ENCODE peak calls at places on chromosomes 13 and 19, in five cellular contexts. One of them, this sample, is unnamed.
A peak's percentile ranks its signal among the peaks of the same experiment; 100 is the strongest.

GRCh38 chr19:18612051-18612771 is 459 bp upstream of the TMEM59L start:
- DNase-seq in pancreas: no peak
- DNase-seq in aorta: no peak
- DNase-seq in kidney: no peak
- DNase-seq in iPS DF 6.9: no peak
- DNase-seq in this sample: no peak

GRCh38 chr13:106433066-106433465 is 102.4 kb downstream of the EFNB2 start:
- DNase-seq in kidney: no peak
- DNase-seq in pancreas: no peak
- DNase-seq in iPS DF 6.9: no peak
- DNase-seq in aorta: no peak
- DNase-seq in this sample: no peak

GRCh38 chr19:39679056-39679790 is 23.5 kb downstream of the LGALS16 start:
- DNase-seq in aorta: no peak
- DNase-seq in iPS DF 6.9: no peak
- DNase-seq in pancreas: no peak
- DNase-seq in kidney: no peak
- DNase-seq in this sample: no peak

GRCh38 chr13:71758823-71759222 is 108.2 kb downstream of the DACH1 start:
- DNase-seq in aorta: no peak
- DNase-seq in kidney: no peak
- DNase-seq in iPS DF 6.9: no peak
- DNase-seq in pancreas: no peak
- DNase-seq in this sample: no peak

GRCh38 chr19:18450934-18451836 is 13.3 kb upstream of the ISYNA1 start:
- DNase-seq in iPS DF 6.9: no peak
- DNase-seq in pancreas: peak; percentile 91
- DNase-seq in aorta: peak; percentile 87
- DNase-seq in kidney: peak; percentile 95
- DNase-seq in this sample: peak; percentile 87

GRCh38 chr19:8335343-8336071 is 7.6 kb downstream of the KANK3 start:
- DNase-seq in pancreas: no peak
- DNase-seq in aorta: no peak
- DNase-seq in kidney: no peak
- DNase-seq in iPS DF 6.9: no peak
- DNase-seq in this sample: no peak

GRCh38 chr13:111962431-111962891 is 104.5 kb upstream of the SOX1 start:
- DNase-seq in pancreas: no peak
- DNase-seq in aorta: no peak
- DNase-seq in kidney: no peak
- DNase-seq in iPS DF 6.9: no peak
- DNase-seq in this sample: no peak

GRCh38 chr19:47240996-47241918 is 10.3 kb upstream of the BBC3 start:
- DNase-seq in aorta: peak; percentile 82
- DNase-seq in pancreas: peak; percentile 90
- DNase-seq in kidney: peak; percentile 92
- DNase-seq in iPS DF 6.9: no peak
- DNase-seq in this sample: peak; percentile 59

GRCh38 chr13:73961181-73961580 is 173.0 kb downstream of the KLF12 start:
- DNase-seq in kidney: no peak
- DNase-seq in iPS DF 6.9: no peak
- DNase-seq in aorta: no peak
- DNase-seq in pancreas: no peak
- DNase-seq in this sample: no peak

GRCh38 chr19:48806818-48807589 is 3.8 kb downstream of the BCAT2 start:
- DNase-seq in pancreas: no peak
- DNase-seq in aorta: no peak
- DNase-seq in iPS DF 6.9: no peak
- DNase-seq in kidney: peak; percentile 68
- DNase-seq in this sample: no peak

GRCh38 chr13:114065141-114065925 is 67.1 kb downstream of the RASA3 start:
- DNase-seq in kidney: peak; percentile 95
- DNase-seq in aorta: peak; percentile 94
- DNase-seq in pancreas: peak; percentile 78
- DNase-seq in iPS DF 6.9: no peak
- DNase-seq in this sample: peak; percentile 83

GRCh38 chr19:7348587-7349230 is at the start of gene ARHGEF18:
- DNase-seq in aorta: peak; percentile 64
- DNase-seq in kidney: peak; percentile 75
- DNase-seq in pancreas: no peak
- DNase-seq in iPS DF 6.9: no peak
- DNase-seq in this sample: peak; percentile 23

GRCh38 chr13:27375686-27376326 is 48.6 kb upstream of the GTF3A start:
- DNase-seq in iPS DF 6.9: no peak
- DNase-seq in aorta: peak; percentile 67
- DNase-seq in pancreas: peak; percentile 81
- DNase-seq in kidney: no peak
- DNase-seq in this sample: peak; percentile 46

GRCh38 chr19:49691243-49692101 is 556 bp downstream of the CPT1C start:
- DNase-seq in iPS DF 6.9: no peak
- DNase-seq in pancreas: no peak
- DNase-seq in aorta: peak; percentile 76
- DNase-seq in kidney: no peak
- DNase-seq in this sample: peak; percentile 68

GRCh38 chr19:56983804-56984203 is 136.0 kb upstream of the USP29 start:
- DNase-seq in aorta: no peak
- DNase-seq in pancreas: no peak
- DNase-seq in iPS DF 6.9: no peak
- DNase-seq in kidney: no peak
- DNase-seq in this sample: no peak

GRCh38 chr19:56988271-56988670 is 131.5 kb upstream of the USP29 start:
- DNase-seq in iPS DF 6.9: no peak
- DNase-seq in aorta: no peak
- DNase-seq in kidney: no peak
- DNase-seq in pancreas: no peak
- DNase-seq in this sample: no peak

GRCh38 chr19:56983148-56983547 is 136.6 kb upstream of the USP29 start:
- DNase-seq in aorta: no peak
- DNase-seq in kidney: no peak
- DNase-seq in pancreas: no peak
- DNase-seq in iPS DF 6.9: no peak
- DNase-seq in this sample: no peak

DNA sequence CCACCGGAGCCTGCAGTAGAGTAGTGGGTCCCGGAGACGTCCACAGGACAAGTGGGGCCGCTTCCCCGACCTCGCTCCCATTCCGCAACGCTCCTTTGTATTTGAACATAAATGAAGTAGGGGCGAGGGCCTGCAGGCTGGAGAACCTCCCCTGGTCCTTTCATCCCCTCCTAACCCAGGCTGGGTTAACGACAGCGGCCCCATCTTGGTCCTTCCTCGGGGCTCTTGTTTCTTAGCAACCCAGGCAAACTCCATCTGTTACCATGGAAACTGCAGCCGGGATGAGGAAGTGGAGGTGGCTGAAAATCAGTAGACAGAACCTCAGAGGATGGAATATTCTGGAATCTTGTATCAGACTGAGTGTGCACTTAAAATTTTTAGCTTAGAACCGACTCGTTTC is 132.6 kb upstream of the USP29 start:
- DNase-seq in kidney: no peak
- DNase-seq in pancreas: no peak
- DNase-seq in iPS DF 6.9: no peak
- DNase-seq in aorta: no peak
- DNase-seq in this sample: no peak
- H3K9me3 ChIP-seq in kidney: peaks cover 9% of the 10 kb centered on the region
- H3K9me3 ChIP-seq in pancreas: no peaks in the 10 kb centered on the region
- H3K9me3 ChIP-seq in iPS DF 6.9: peaks cover 17% of the 10 kb centered on the region
- H3K9me3 ChIP-seq in aorta: peaks cover 6% of the 10 kb centered on the region
- H3K9me3 ChIP-seq in this sample: peaks cover 34% of the 10 kb centered on the region

GRCh38 chr19:55720801-55721200 is 17.4 kb downstream of the NLRP9 start:
- DNase-seq in pancreas: no peak
- DNase-seq in aorta: no peak
- DNase-seq in iPS DF 6.9: no peak
- DNase-seq in kidney: no peak
- DNase-seq in this sample: no peak
- H3K9me3 ChIP-seq in pancreas: no peaks in the 10 kb centered on the region
- H3K9me3 ChIP-seq in aorta: peaks cover 3% of the 10 kb centered on the region
- H3K9me3 ChIP-seq in iPS DF 6.9: peaks cover 2% of the 10 kb centered on the region
- H3K9me3 ChIP-seq in kidney: no peaks in the 10 kb centered on the region
- H3K9me3 ChIP-seq in this sample: peaks cover 23% of the 10 kb centered on the region

DNA sequence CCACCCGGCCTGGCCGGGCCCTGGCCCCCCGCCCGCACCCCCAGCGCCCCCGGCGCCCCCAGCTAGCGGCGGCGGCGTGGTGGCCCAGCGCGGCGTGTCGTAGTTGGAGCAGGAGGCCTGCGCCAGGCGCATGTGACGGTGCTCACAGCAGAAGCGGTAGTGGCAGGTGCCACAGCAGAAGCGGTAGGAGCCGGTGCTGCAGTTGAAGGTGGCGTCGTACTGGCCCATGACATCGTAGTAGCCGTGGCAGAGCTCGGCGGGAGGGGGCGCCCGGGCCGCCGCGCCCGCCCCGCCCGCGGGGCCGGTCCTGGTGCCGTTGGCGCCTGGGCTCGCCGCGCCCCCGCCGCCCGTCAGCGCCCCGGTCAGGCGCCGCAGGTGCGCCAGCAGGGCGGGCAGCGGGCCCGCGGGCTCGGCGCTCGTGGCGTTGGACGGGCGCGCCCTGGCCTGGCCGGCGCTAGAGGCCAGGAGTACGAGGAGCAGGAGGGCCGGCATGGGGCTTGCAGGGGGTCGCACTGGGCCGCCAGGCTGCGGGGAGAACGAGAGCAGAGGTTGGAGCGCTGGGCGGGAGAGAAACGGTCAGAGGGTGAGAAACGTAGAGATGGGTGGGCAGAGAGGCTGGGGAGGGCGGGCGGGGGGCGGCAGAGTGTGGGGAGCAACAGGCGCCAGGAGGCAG is 592 bp downstream of the SHISA7 start:
- DNase-seq in aorta: no peak
- DNase-seq in pancreas: no peak
- DNase-seq in iPS DF 6.9: no peak
- DNase-seq in kidney: no peak
- DNase-seq in this sample: no peak
- H3K9me3 ChIP-seq in aorta: no peaks in the 10 kb centered on the region
- H3K9me3 ChIP-seq in pancreas: no peaks in the 10 kb centered on the region
- H3K9me3 ChIP-seq in iPS DF 6.9: no peaks in the 10 kb centered on the region
- H3K9me3 ChIP-seq in kidney: no peaks in the 10 kb centered on the region
- H3K9me3 ChIP-seq in this sample: no peaks in the 10 kb centered on the region

DNA sequence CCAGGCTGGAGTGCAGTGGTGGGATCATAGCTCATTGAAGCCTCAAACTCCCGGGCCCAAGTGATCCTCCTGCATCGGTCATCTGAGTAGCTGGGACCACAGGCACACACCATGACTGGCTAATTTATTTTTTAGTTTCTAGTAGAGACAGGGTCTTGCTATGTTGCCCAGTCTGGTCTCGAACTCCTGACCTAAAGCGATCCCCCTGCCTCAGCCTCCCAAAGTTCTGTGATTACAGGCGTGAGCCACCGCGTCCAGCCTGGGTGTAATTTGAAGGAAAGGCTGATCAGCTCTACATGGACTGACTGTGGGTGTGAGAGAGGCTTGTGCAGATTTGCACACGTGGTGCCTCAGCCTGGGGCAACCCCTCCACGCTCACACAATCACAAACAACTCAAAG is 31.1 kb downstream of the ADGRL1 start:
- DNase-seq in aorta: no peak
- DNase-seq in pancreas: no peak
- DNase-seq in kidney: no peak
- DNase-seq in iPS DF 6.9: no peak
- DNase-seq in this sample: no peak
- H3K9me3 ChIP-seq in aorta: no peaks in the 10 kb centered on the region
- H3K9me3 ChIP-seq in pancreas: no peaks in the 10 kb centered on the region
- H3K9me3 ChIP-seq in kidney: no peaks in the 10 kb centered on the region
- H3K9me3 ChIP-seq in iPS DF 6.9: no peaks in the 10 kb centered on the region
- H3K9me3 ChIP-seq in this sample: no peaks in the 10 kb centered on the region

GRCh38 chr19:21970466-21970865 is 40.3 kb downstream of the ZNF208 start:
- DNase-seq in pancreas: no peak
- DNase-seq in iPS DF 6.9: no peak
- DNase-seq in aorta: no peak
- DNase-seq in kidney: no peak
- DNase-seq in this sample: no peak
- H3K9me3 ChIP-seq in pancreas: no peaks in the 10 kb centered on the region
- H3K9me3 ChIP-seq in iPS DF 6.9: no peaks in the 10 kb centered on the region
- H3K9me3 ChIP-seq in aorta: peaks cover 3% of the 10 kb centered on the region
- H3K9me3 ChIP-seq in kidney: peaks cover 51% of the 10 kb centered on the region
- H3K9me3 ChIP-seq in this sample: peaks cover 100% of the 10 kb centered on the region

GRCh38 chr19:57642396-57643046 is 9.6 kb downstream of the ZNF211 start:
- DNase-seq in pancreas: no peak
- DNase-seq in iPS DF 6.9: no peak
- DNase-seq in kidney: no peak
- DNase-seq in aorta: no peak
- DNase-seq in this sample: no peak

GRCh38 chr19:57632987-57633831 is at the start of gene ZNF211:
- DNase-seq in kidney: peak; percentile 97
- DNase-seq in pancreas: peak; percentile 92
- DNase-seq in aorta: peak; percentile 95
- DNase-seq in iPS DF 6.9: peak; percentile 91
- DNase-seq in this sample: peak; percentile 94

GRCh38 chr19:57641715-57642234 is 8.8 kb downstream of the ZNF211 start:
- DNase-seq in pancreas: no peak
- DNase-seq in iPS DF 6.9: no peak
- DNase-seq in aorta: no peak
- DNase-seq in kidney: no peak
- DNase-seq in this sample: no peak

GRCh38 chr19:57633832-57634131 is 814 bp downstream of the ZNF211 start:
- DNase-seq in aorta: no peak
- DNase-seq in iPS DF 6.9: no peak
- DNase-seq in kidney: peak; percentile 69
- DNase-seq in pancreas: no peak
- DNase-seq in this sample: no peak

DNA sequence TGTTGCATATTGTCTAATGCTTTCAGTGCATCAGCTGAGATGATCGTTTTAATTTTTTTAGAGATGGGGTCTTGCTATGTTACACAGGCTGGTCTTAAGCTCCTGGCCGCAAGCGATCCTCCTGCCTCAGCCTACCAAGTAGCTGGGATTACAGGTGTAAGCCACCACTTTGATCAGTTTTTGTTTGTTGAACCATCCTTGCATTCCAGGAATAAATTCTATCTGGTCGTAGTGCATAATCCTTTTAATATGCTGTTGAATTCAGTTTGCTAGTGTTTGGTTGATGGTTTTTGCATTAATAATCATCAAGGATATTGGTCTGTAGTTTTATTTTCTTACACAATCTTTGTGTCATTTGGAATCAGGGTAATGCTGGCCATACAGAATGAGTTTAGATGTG is 4.4 kb downstream of the ZNF211 start:
- DNase-seq in pancreas: no peak
- DNase-seq in aorta: no peak
- DNase-seq in kidney: no peak
- DNase-seq in iPS DF 6.9: no peak
- DNase-seq in this sample: no peak
- H3K9me3 ChIP-seq in pancreas: no peaks in the 10 kb centered on the region
- H3K9me3 ChIP-seq in aorta: peaks cover 32% of the 10 kb centered on the region
- H3K9me3 ChIP-seq in kidney: peaks cover 55% of the 10 kb centered on the region
- H3K9me3 ChIP-seq in iPS DF 6.9: peaks cover 2% of the 10 kb centered on the region
- H3K9me3 ChIP-seq in this sample: peaks cover 76% of the 10 kb centered on the region

DNA sequence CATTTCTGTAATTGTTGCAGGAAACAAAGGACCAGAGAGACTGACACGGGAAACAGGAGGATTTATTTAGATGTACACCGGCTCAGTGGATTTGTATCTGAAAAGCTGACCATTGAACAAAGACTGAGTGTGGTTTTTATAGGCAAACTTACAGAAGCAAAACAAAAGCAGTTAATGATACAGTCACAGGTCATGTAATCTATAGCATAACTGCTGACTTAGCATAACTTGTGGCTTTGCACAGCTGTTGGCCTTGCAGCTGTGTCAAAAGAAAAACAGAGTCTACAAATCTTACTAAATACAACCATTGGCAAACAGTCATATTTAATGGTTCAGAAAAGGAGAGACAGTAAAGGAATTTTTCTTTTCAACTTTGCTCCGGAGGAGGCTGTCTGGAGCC is 2.3 kb upstream of the ILF3 start:
- DNase-seq in iPS DF 6.9: no peak
- DNase-seq in aorta: no peak
- DNase-seq in pancreas: no peak
- DNase-seq in kidney: no peak
- DNase-seq in this sample: no peak
- H3K9me3 ChIP-seq in iPS DF 6.9: no peaks in the 10 kb centered on the region
- H3K9me3 ChIP-seq in aorta: no peaks in the 10 kb centered on the region
- H3K9me3 ChIP-seq in pancreas: no peaks in the 10 kb centered on the region
- H3K9me3 ChIP-seq in kidney: no peaks in the 10 kb centered on the region
- H3K9me3 ChIP-seq in this sample: no peaks in the 10 kb centered on the region